ENCODE peak calls at places on chromosomes 6 and 20, in eight cellular contexts. Y is activated CD4-positive, CD25-positive, alpha-beta regulatory T cell; G is PC-9; R is foreskin melanocyte; V is EL; O is hepatocyte; X is dermis microvascular lymphatic vessel endothelial cell; K is NCI-H1417. C is an unnamed sample.

GRCh38 chr6:23890543-23891227 is 235.3 kb upstream of the NRSN1 start:
- DNase-seq in Y (no peak), G (no peak), R (no peak), V (peak), O (no peak), X (no peak), K (no peak), C (peak)

GRCh38 chr20:56788041-56788670 is 159.1 kb downstream of the TFAP2C start:
- DNase-seq in Y (no peak), G (peak), R (peak), V (peak), O (peak), X (peak), K (no peak), C (peak)

GRCh38 chr6:12995419-12995818 is 278.9 kb downstream of the PHACTR1 start:
- DNase-seq in Y (no peak), G (no peak), R (no peak), V (no peak), O (no peak), X (no peak), K (no peak), C (no peak)

GRCh38 chr6:6834356-6835342 is 246.1 kb downstream of the LY86 start:
- DNase-seq in Y (no peak), G (no peak), R (no peak), V (no peak), O (no peak), X (no peak), K (peak), C (no peak)

GRCh38 chr20:7571521-7572065 is 368.7 kb downstream of the HAO1 start:
- DNase-seq in Y (no peak), G (no peak), R (no peak), V (no peak), O (no peak), X (no peak), K (no peak), C (no peak)

GRCh38 chr6:168252267-168252666 is 67.3 kb downstream of the DACT2 start:
- DNase-seq in Y (no peak), G (no peak), R (no peak), V (no peak), O (no peak), X (no peak), K (no peak), C (no peak)

GRCh38 chr20:1324598-1325172 is 4.3 kb downstream of the SDCBP2 start:
- DNase-seq in Y (no peak), G (no peak), R (no peak), V (peak), O (no peak), X (peak), K (no peak), C (peak)

GRCh38 chr20:36784116-36784515 is 10.6 kb upstream of the DSN1 start:
- DNase-seq in Y (no peak), G (no peak), R (no peak), V (no peak), O (no peak), X (no peak), K (no peak), C (no peak)

GRCh38 chr20:59771506-59772372 is 161.7 kb downstream of the SYCP2 start:
- DNase-seq in Y (no peak), G (no peak), R (no peak), V (no peak), O (no peak), X (no peak), K (no peak), C (no peak)

GRCh38 chr6:23091795-23092194 is 522.4 kb downstream of the HDGFL1 start:
- DNase-seq in Y (no peak), G (no peak), R (no peak), V (peak), O (no peak), X (no peak), K (no peak), C (no peak)

GRCh38 chr6:32752580-32752979 is 10.8 kb downstream of the HLA-DQB2 start:
- DNase-seq in Y (no peak), G (no peak), R (peak), V (peak), O (no peak), X (peak), K (no peak), C (no peak)

GRCh38 chr20:34753706-34754461 is 49.7 kb downstream of the TP53INP2 start:
- DNase-seq in Y (no peak), G (no peak), R (no peak), V (no peak), O (no peak), X (no peak), K (no peak), C (peak)

GRCh38 chr6:4522453-4522852 is 253.8 kb upstream of the CDYL start:
- DNase-seq in Y (no peak), G (no peak), R (no peak), V (no peak), O (no peak), X (no peak), K (no peak), C (no peak)

GRCh38 chr6:37021356-37022129 is 16.1 kb downstream of the FGD2 start:
- DNase-seq in Y (peak), G (peak), R (no peak), V (peak), O (peak), X (no peak), K (no peak), C (no peak)

GRCh38 chr6:50305660-50306059 is 255.9 kb upstream of the DEFB112 start:
- DNase-seq in Y (no peak), G (no peak), R (peak), V (no peak), O (no peak), X (no peak), K (no peak), C (no peak)

GRCh38 chr20:4116091-4116490 is 100.7 kb upstream of the RNF24 start:
- DNase-seq in Y (no peak), G (no peak), R (no peak), V (no peak), O (no peak), X (no peak), K (no peak), C (no peak)

GRCh38 chr6:107215334-107215733 is 100.0 kb upstream of the BEND3 start:
- DNase-seq in Y (no peak), G (no peak), R (no peak), V (no peak), O (no peak), X (no peak), K (no peak), C (no peak)

GRCh38 chr6:44051516-44051915 is 75.7 kb downstream of the MRPL14 start:
- DNase-seq in Y (no peak), G (peak), R (no peak), V (peak), O (peak), X (no peak), K (no peak), C (peak)

GRCh38 chr6:124885171-124885570 is 77.1 kb upstream of the RNF217 start:
- DNase-seq in Y (no peak), G (no peak), R (no peak), V (no peak), O (no peak), X (no peak), K (no peak), C (peak)

GRCh38 chr6:20900396-20901160 is 366.3 kb downstream of the CDKAL1 start:
- DNase-seq in Y (no peak), G (no peak), R (no peak), V (no peak), O (no peak), X (no peak), K (no peak), C (no peak)

GRCh38 chr20:53901064-53901463 is 169.3 kb downstream of the BCAS1 start:
- DNase-seq in Y (no peak), G (peak), R (no peak), V (peak), O (peak), X (no peak), K (no peak), C (peak)

GRCh38 chr6:84220809-84221409 is 6.5 kb downstream of the CEP162 start:
- DNase-seq in Y (no peak), G (no peak), R (peak), V (peak), O (peak), X (peak), K (peak), C (no peak)

C was measured in astrocyte.